ENCODE peak calls at places on chromosomes 11 and 22, in eight cellular contexts. C is right cardiac atrium, K is body of pancreas, N is HCT116, R is PC-3, D is lower lobe of right lung, Y is upper lobe of right lung, T is IMR-90. P is an unnamed sample.

GRCh38 chr11:17258670-17259069 is 17.9 kb upstream of the NUCB2 start:
- ATAC-seq in T (no peak), K (no peak), Y (no peak), C (no peak), R (no peak), D (no peak), N (no peak), P (no peak)

GRCh38 chr11:33339247-33339646 is 82.1 kb downstream of the HIPK3 start:
- ATAC-seq in C (no peak), K (no peak), R (no peak), T (no peak), N (no peak), D (no peak), Y (no peak), P (no peak)

GRCh38 chr11:45036010-45036409 is 85.3 kb upstream of the TP53I11 start:
- ATAC-seq in K (no peak), N (no peak), Y (no peak), R (no peak), D (no peak), T (no peak), C (no peak), P (no peak)

GRCh38 chr11:104926771-104927470 is 28.7 kb upstream of the CASP12 start:
- ATAC-seq in K (no peak), C (no peak), N (no peak), R (no peak), D (no peak), T (no peak), Y (no peak), P (no peak)

GRCh38 chr11:12765428-12765827 is 91.2 kb downstream of the TEAD1 start:
- ATAC-seq in R (no peak), D (peak; percentile 49), C (peak; percentile 55), K (no peak), N (no peak), Y (peak; percentile 41), T (peak; percentile 42), P (no peak)

GRCh38 chr11:20013346-20014066 is 146.8 kb downstream of the DBX1 start:
- ATAC-seq in N (no peak), R (peak; percentile 50), T (peak; percentile 64), K (peak; percentile 21), Y (no peak), C (peak; percentile 64), D (no peak), P (no peak)

GRCh38 chr11:119622454-119623143 is 106.4 kb downstream of the NECTIN1 start:
- ATAC-seq in R (no peak), N (no peak), T (no peak), K (no peak), Y (no peak), C (no peak), D (no peak), P (no peak)

GRCh38 chr11:116459644-116460043 is 313.1 kb downstream of the BUD13 start:
- ATAC-seq in C (no peak), D (no peak), Y (no peak), R (no peak), K (no peak), N (no peak), T (no peak), P (no peak)

GRCh38 chr22:30514252-30514651 is 8.8 kb upstream of the SEC14L4 start:
- ATAC-seq in Y (no peak), D (no peak), N (no peak), K (no peak), T (no peak), C (no peak), R (no peak), P (no peak)

GRCh38 chr11:122177238-122177637 is 61.2 kb upstream of the BLID start:
- ATAC-seq in K (no peak), N (no peak), Y (no peak), T (no peak), R (no peak), C (no peak), D (no peak), P (no peak)

GRCh38 chr11:122751298-122752070 is 86.8 kb upstream of the CRTAM start:
- ATAC-seq in K (no peak), C (no peak), Y (no peak), D (no peak), T (no peak), R (no peak), N (no peak), P (no peak)

GRCh38 chr11:64385953-64386704 is 27.2 kb downstream of the RPS6KA4 start:
- ATAC-seq in C (no peak), R (peak; percentile 54), D (no peak), K (no peak), T (peak; percentile 24), N (peak; percentile 65), Y (no peak), P (no peak)

GRCh38 chr11:62921573-62922188 is 518 bp upstream of the CHRM1 start:
- ATAC-seq in Y (peak; percentile 51), K (peak; percentile 57), N (peak; percentile 68), R (peak; percentile 54), T (peak; percentile 44), C (no peak), D (peak; percentile 29), P (no peak)

GRCh38 chr11:62922189-62922589 is 1.0 kb upstream of the CHRM1 start:
- ATAC-seq in T (no peak), N (no peak), Y (no peak), D (no peak), R (peak; percentile 35), C (no peak), K (no peak), P (no peak)

GRCh38 chr11:62922653-62923371 is 1.6 kb upstream of the CHRM1 start:
- ATAC-seq in C (peak; percentile 10), D (no peak), K (no peak), R (no peak), N (peak; percentile 9), T (peak; percentile 15), Y (peak; percentile 13), P (no peak)

GRCh38 chr11:62919898-62920640 is 1.1 kb downstream of the CHRM1 start:
- ATAC-seq in C (peak; percentile 12), T (no peak), D (no peak), Y (no peak), N (no peak), R (no peak), K (no peak), P (no peak)

GRCh38 chr11:62921201-62921572 is at the start of gene CHRM1:
- ATAC-seq in C (peak; percentile 5), T (no peak), Y (peak; percentile 3), K (peak; percentile 49), R (peak; percentile 51), N (peak; percentile 63), D (no peak), P (no peak)
- H3K27me3 ChIP-seq in C (no peaks in the 10 kb centered on the region), T (peaks cover 82% of the 10 kb centered on the region), Y (peaks cover 54% of the 10 kb centered on the region), K (peaks cover 9% of the 10 kb centered on the region), R (peaks cover 15% of the 10 kb centered on the region), N (no peaks in the 10 kb centered on the region), D (peaks cover 53% of the 10 kb centered on the region), P (peaks cover 59% of the 10 kb centered on the region)

GRCh38 chr22:38733329-38734202 is 22.2 kb downstream of the SUN2 start:
- ATAC-seq in R (peak; percentile 43), C (peak; percentile 52), Y (peak; percentile 56), D (peak; percentile 49), K (peak; percentile 43), T (peak; percentile 60), N (peak; percentile 80), P (peak; percentile 82)
- H3K4me1 ChIP-seq in R (peaks cover 6% of the 10 kb centered on the region), C (peaks cover 2% of the 10 kb centered on the region), Y (peaks cover 14% of the 10 kb centered on the region), D (peaks cover 31% of the 10 kb centered on the region), K (peaks cover 53% of the 10 kb centered on the region), T (peaks cover 5% of the 10 kb centered on the region), N (no peaks in the 10 kb centered on the region), P (peaks cover 53% of the 10 kb centered on the region)

GRCh38 chr11:36420025-36420424 is 90.0 kb downstream of the TRAF6 start:
- ATAC-seq in C (no peak), T (no peak), K (no peak), D (no peak), N (no peak), R (no peak), Y (no peak), P (no peak)

GRCh38 chr11:36411202-36411640 is 98.9 kb downstream of the TRAF6 start:
- ATAC-seq in N (no peak), T (no peak), R (no peak), K (no peak), D (peak; percentile 90), C (peak; percentile 70), Y (peak; percentile 92), P (peak; percentile 71)

GRCh38 chr11:36412781-36413383 is 97.2 kb downstream of the TRAF6 start:
- ATAC-seq in T (peak; percentile 99), Y (no peak), K (no peak), C (no peak), N (no peak), R (no peak), D (no peak), P (no peak)

GRCh38 chr11:36421546-36422155 is 88.4 kb downstream of the TRAF6 start:
- ATAC-seq in K (no peak), N (no peak), Y (no peak), R (no peak), D (no peak), C (no peak), T (no peak), P (no peak)

GRCh38 chr11:36417154-36417553 is 92.9 kb downstream of the TRAF6 start:
- ATAC-seq in Y (peak; percentile 39), N (no peak), C (no peak), D (peak; percentile 28), T (no peak), R (no peak), K (no peak), P (no peak)
- H3K27me3 ChIP-seq in Y (no peaks in the 10 kb centered on the region), N (peaks cover 50% of the 10 kb centered on the region), C (no peaks in the 10 kb centered on the region), D (no peaks in the 10 kb centered on the region), T (no peaks in the 10 kb centered on the region), R (no peaks in the 10 kb centered on the region), K (no peaks in the 10 kb centered on the region), P (peaks cover 8% of the 10 kb centered on the region)

DNA sequence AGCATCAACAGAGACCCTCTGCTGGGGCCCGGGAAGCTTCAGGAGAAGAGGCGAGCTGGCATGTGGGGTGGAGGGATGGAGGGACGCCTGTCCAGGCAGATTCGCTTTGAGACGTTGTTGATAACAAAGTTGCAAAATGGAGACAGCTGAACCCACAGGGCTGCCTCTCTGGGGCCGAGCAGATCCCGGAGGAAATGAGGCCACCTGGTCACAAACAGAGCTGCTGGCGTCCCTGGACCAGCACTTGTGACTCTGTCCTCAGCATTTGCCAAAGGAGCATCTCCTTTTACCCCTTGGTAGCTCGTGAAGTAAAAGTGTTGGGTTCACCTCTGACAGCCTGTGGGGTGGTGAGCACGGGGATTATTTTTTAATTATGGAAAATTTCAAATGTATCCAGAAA is 20.1 kb downstream of the GRAMD4 start:
- ATAC-seq in T (no peak), R (no peak), Y (no peak), N (no peak), K (no peak), C (no peak), D (no peak), P (no peak)
- H3K4me1 ChIP-seq in T (peaks cover 10% of the 10 kb centered on the region), R (no peaks in the 10 kb centered on the region), Y (peaks cover 6% of the 10 kb centered on the region), N (no peaks in the 10 kb centered on the region), K (peaks cover 14% of the 10 kb centered on the region), C (peaks cover 9% of the 10 kb centered on the region), D (peaks cover 6% of the 10 kb centered on the region), P (peaks cover 6% of the 10 kb centered on the region)

GRCh38 chr22:48366591-48366990 is 1461.1 kb downstream of the BRD1 start:
- ATAC-seq in K (no peak), Y (no peak), C (no peak), R (no peak), T (no peak), D (no peak), N (no peak), P (no peak)
- H3K27me3 ChIP-seq in K (no peaks in the 10 kb centered on the region), Y (no peaks in the 10 kb centered on the region), C (no peaks in the 10 kb centered on the region), R (no peaks in the 10 kb centered on the region), T (no peaks in the 10 kb centered on the region), D (no peaks in the 10 kb centered on the region), N (no peaks in the 10 kb centered on the region), P (peaks cover 5% of the 10 kb centered on the region)